ENCODE peak calls at places on chromosome 18, in four cellular contexts. F is fibroblast of gingiva, G is germinal center, J is anterior cingulate cortex. U is an unnamed sample.

GRCh38 chr18:13217971-13218375 is 587 bp upstream of the LDLRAD4 start:
- DNase-seq in F (no peak), G (no peak), J (no peak), U (no peak)

GRCh38 chr18:74425161-74425560 is 31.9 kb downstream of the DIPK1C start:
- DNase-seq in F (no peak), G (no peak), J (no peak), U (no peak)

GRCh38 chr18:57959278-57959677 is 84.7 kb upstream of the NEDD4L start:
- DNase-seq in F (peak), G (peak), J (no peak), U (no peak)

GRCh38 chr18:21389903-21390302 is 147.9 kb downstream of the GREB1L start:
- DNase-seq in F (no peak), G (no peak), J (no peak), U (no peak)

GRCh38 chr18:28650860-28651259 is 473.9 kb upstream of the CDH2 start:
- DNase-seq in F (no peak), G (no peak), J (no peak), U (no peak)

GRCh38 chr18:36329684-36330434 is 32.3 kb downstream of the FHOD3 start:
- DNase-seq in F (no peak), G (no peak), J (no peak), U (no peak)

GRCh38 chr18:10017048-10017447 is 103.2 kb downstream of the VAPA start:
- DNase-seq in F (peak), G (no peak), J (no peak), U (no peak)

GRCh38 chr18:22084547-22084946 is 84.8 kb upstream of the GATA6 start:
- DNase-seq in F (no peak), G (no peak), J (no peak), U (no peak)

GRCh38 chr18:77133051-77133919 is 702 bp upstream of the MBP start:
- DNase-seq in F (no peak), G (no peak), J (no peak), U (no peak)

GRCh38 chr18:58493070-58493469 is 135.8 kb downstream of the ALPK2 start:
- DNase-seq in F (no peak), G (no peak), J (no peak), U (no peak)

GRCh38 chr18:49135871-49136270 is 185.1 kb upstream of the SMAD7 start:
- DNase-seq in F (peak), G (no peak), J (no peak), U (no peak)

GRCh38 chr18:53991805-53992204 is 232.7 kb downstream of the MBD2 start:
- DNase-seq in F (no peak), G (no peak), J (no peak), U (no peak)

GRCh38 chr18:49652841-49653240 is 91.0 kb downstream of the LIPG start:
- DNase-seq in F (no peak), G (no peak), J (no peak), U (no peak)

GRCh38 chr18:30527226-30527625 is 515.3 kb downstream of the DSC3 start:
- DNase-seq in F (no peak), G (no peak), J (no peak), U (no peak)

GRCh38 chr18:5543854-5544389 is at the start of gene EPB41L3:
- DNase-seq in F (peak), G (no peak), J (no peak), U (peak)

GRCh38 chr18:70366670-70367069 is 77.8 kb downstream of the SOCS6 start:
- DNase-seq in F (no peak), G (no peak), J (no peak), U (no peak)

GRCh38 chr18:31831903-31832302 is 71.2 kb upstream of the SLC25A52 start:
- DNase-seq in F (no peak), G (no peak), J (no peak), U (no peak)

GRCh38 chr18:6199777-6200176 is 214.9 kb downstream of the L3MBTL4 start:
- DNase-seq in F (no peak), G (no peak), J (no peak), U (no peak)

GRCh38 chr18:3799515-3799914 is 349.5 kb downstream of the TGIF1 start:
- DNase-seq in F (no peak), G (no peak), J (no peak), U (no peak)

GRCh38 chr18:76491436-76491800 is 3.6 kb downstream of the ZNF516 start:
- DNase-seq in F (peak), G (peak), J (no peak), U (no peak)

GRCh38 chr18:8801263-8801901 is 96.0 kb downstream of the MTCL1 start:
- DNase-seq in F (peak), G (no peak), J (no peak), U (no peak)

U was measured in head of caudate nucleus.